ENCODE peak calls at places on chromosomes 4 and X, in six cellular contexts. M is stimulated activated CD8-positive, alpha-beta memory T cell treated with anti-CD3 and anti-CD28 coated beads, Interleukin-7, amount 100 ng/mL, for 4 hours; W is upper lobe of right lung; I is activated naive CD4-positive, alpha-beta T cell treated with anti-CD3 and anti-CD28 coated beads, Interleukin-2, amount 50 U/mL, for 72 hours; C is stimulated activated CD4-positive, alpha-beta T cell treated with anti-CD3 and anti-CD28 coated beads, Interleukin-2, amount 100 ng/mL, for 48 hours; N is cardiac fibroblast. Z is an unnamed sample.

GRCh38 chr4:127580300-127580699 is 52.5 kb upstream of the INTU start:
- DNase-seq in M (no peak), W (peak), I (no peak), C (no peak), N (no peak), Z (no peak)

GRCh38 chr4:156217236-156217635 is 263.6 kb upstream of the CTSO start:
- DNase-seq in M (no peak), W (no peak), I (no peak), C (no peak), N (no peak), Z (no peak)

GRCh38 chrX:6708041-6708440 is 173.1 kb upstream of the VCX3A start:
- DNase-seq in M (no peak), W (no peak), I (no peak), C (no peak), N (no peak), Z (no peak)

GRCh38 chr4:169724251-169724650 is 33.5 kb downstream of the HPF1 start:
- DNase-seq in M (no peak), W (no peak), I (no peak), C (no peak), N (peak), Z (no peak)

GRCh38 chr4:138627096-138627495 is 384.9 kb upstream of the SLC7A11 start:
- DNase-seq in M (no peak), W (no peak), I (no peak), C (no peak), N (peak), Z (no peak)

GRCh38 chr4:170391066-170391754 is 301.5 kb upstream of the AADAT start:
- DNase-seq in M (no peak), W (no peak), I (no peak), C (no peak), N (peak), Z (no peak)

GRCh38 chr4:112410364-112410763 is 105.6 kb downstream of the NEUROG2 start:
- DNase-seq in M (no peak), W (no peak), I (no peak), C (no peak), N (no peak), Z (no peak)

GRCh38 chrX:136910565-136911040 is 30.1 kb upstream of the RBMX start:
- DNase-seq in M (no peak), W (no peak), I (no peak), C (no peak), N (peak), Z (peak)

GRCh38 chr4:14916554-14917304 is 85.6 kb upstream of the CPEB2 start:
- DNase-seq in M (no peak), W (no peak), I (no peak), C (no peak), N (peak), Z (no peak)

GRCh38 chr4:38753021-38753806 is 29.6 kb downstream of the TLR10 start:
- DNase-seq in M (no peak), W (peak), I (no peak), C (no peak), N (peak), Z (peak)

GRCh38 chr4:2083116-2083825 is 24.1 kb downstream of the NAT8L start:
- DNase-seq in M (no peak), W (peak), I (no peak), C (no peak), N (no peak), Z (no peak)

GRCh38 chrX:54785901-54786300 is 12.2 kb downstream of the ITIH6 start:
- DNase-seq in M (no peak), W (no peak), I (no peak), C (no peak), N (peak), Z (no peak)

GRCh38 chr4:84482564-84483563 is 16.2 kb downstream of the NKX6-1 start:
- DNase-seq in M (no peak), W (peak), I (peak), C (no peak), N (no peak), Z (peak)

GRCh38 chrX:17860811-17861495 is at the start of gene RAI2:
- DNase-seq in M (peak), W (peak), I (no peak), C (no peak), N (no peak), Z (peak)

GRCh38 chrX:38807873-38808272 is 6.6 kb downstream of the MID1IP1 start:
- DNase-seq in M (no peak), W (no peak), I (no peak), C (no peak), N (no peak), Z (no peak)